ENCODE peak calls at places on chromosome 3, in ten cellular contexts. O is tibial nerve; N is brain pericyte; C is T-helper 9 cell; G is neuronal stem cell; L is T47D; Z is M059J; H is activated T-helper 1 cell treated with Interleukin-2 at 50 U/mL for 16 hours; E is activated T-cell treated with anti-CD3 and anti-CD28 coated beads for 48 hours; M is central memory CD8-positive, alpha-beta T cell. D is an unnamed sample.

GRCh38 chr3:194986208-194987043 is 284.5 kb downstream of the XXYLT1 start:
- DNase-seq in O (no peak), N (no peak), C (no peak), G (no peak), L (peak), Z (peak), H (no peak), E (no peak), M (no peak), D (no peak)

GRCh38 chr3:32975891-32976290 is 24.4 kb downstream of the CCR4 start:
- DNase-seq in O (no peak), N (no peak), C (no peak), G (no peak), L (no peak), Z (no peak), H (no peak), E (no peak), M (no peak), D (no peak)

GRCh38 chr3:183822631-183823030 is 2.7 kb downstream of the MAP6D1 start:
- DNase-seq in O (no peak), N (no peak), C (no peak), G (peak), L (no peak), Z (no peak), H (no peak), E (no peak), M (no peak), D (no peak)

GRCh38 chr3:119808843-119809242 is 26.9 kb downstream of the NR1I2 start:
- DNase-seq in O (no peak), N (no peak), C (no peak), G (no peak), L (no peak), Z (no peak), H (no peak), E (no peak), M (no peak), D (no peak)

GRCh38 chr3:94049267-94049666 is 13.4 kb downstream of the DHFR2 start:
- DNase-seq in O (no peak), N (no peak), C (no peak), G (no peak), L (no peak), Z (no peak), H (no peak), E (no peak), M (no peak), D (no peak)

GRCh38 chr3:111073186-111073585 is 1.6 kb downstream of the NECTIN3 start:
- DNase-seq in O (no peak), N (no peak), C (no peak), G (no peak), L (no peak), Z (peak), H (no peak), E (no peak), M (no peak), D (no peak)

GRCh38 chr3:183924956-183925355 is 40.3 kb upstream of the PARL start:
- DNase-seq in O (no peak), N (no peak), C (no peak), G (no peak), L (no peak), Z (no peak), H (no peak), E (no peak), M (no peak), D (no peak)

GRCh38 chr3:44337253-44337652 is 1.3 kb upstream of the TCAIM start:
- DNase-seq in O (no peak), N (no peak), C (no peak), G (no peak), L (peak), Z (no peak), H (no peak), E (no peak), M (no peak), D (no peak)

GRCh38 chr3:45987368-45988099 is 8.1 kb downstream of the FYCO1 start:
- DNase-seq in O (peak), N (no peak), C (no peak), G (no peak), L (no peak), Z (no peak), H (no peak), E (no peak), M (no peak), D (peak)

GRCh38 chr3:115982629-115983028 is 359.3 kb downstream of the GAP43 start:
- DNase-seq in O (no peak), N (no peak), C (no peak), G (no peak), L (no peak), Z (no peak), H (no peak), E (no peak), M (no peak), D (no peak)

GRCh38 chr3:5731100-5731499 is 543.6 kb downstream of the EDEM1 start:
- DNase-seq in O (no peak), N (no peak), C (no peak), G (no peak), L (peak), Z (no peak), H (no peak), E (no peak), M (no peak), D (no peak)

GRCh38 chr3:127306361-127307112 is 18.7 kb upstream of the PRR20G start:
- DNase-seq in O (no peak), N (no peak), C (no peak), G (no peak), L (no peak), Z (no peak), H (no peak), E (no peak), M (no peak), D (no peak)

GRCh38 chr3:58358092-58358491 is 25.4 kb downstream of the PXK start:
- DNase-seq in O (no peak), N (no peak), C (no peak), G (no peak), L (no peak), Z (no peak), H (no peak), E (no peak), M (no peak), D (no peak)

GRCh38 chr3:15527031-15527459 is 5.5 kb upstream of the COLQ start:
- DNase-seq in O (no peak), N (no peak), C (no peak), G (peak), L (no peak), Z (no peak), H (no peak), E (no peak), M (no peak), D (peak)

GRCh38 chr3:140467104-140467577 is 210.7 kb upstream of the TRIM42 start:
- DNase-seq in O (no peak), N (no peak), C (no peak), G (peak), L (peak), Z (peak), H (no peak), E (no peak), M (no peak), D (peak)

GRCh38 chr3:185549111-185549510 is 3.3 kb downstream of the LIPH start:
- DNase-seq in O (no peak), N (peak), C (no peak), G (no peak), L (peak), Z (peak), H (no peak), E (no peak), M (no peak), D (peak)

GRCh38 chr3:82423485-82423884 is 662.0 kb upstream of the GBE1 start:
- DNase-seq in O (no peak), N (no peak), C (no peak), G (no peak), L (no peak), Z (no peak), H (no peak), E (no peak), M (no peak), D (no peak)

GRCh38 chr3:9838856-9839255 is 5.0 kb downstream of the RPUSD3 start:
- DNase-seq in O (no peak), N (no peak), C (no peak), G (no peak), L (no peak), Z (no peak), H (no peak), E (no peak), M (no peak), D (no peak)

GRCh38 chr3:20043398-20043797 is 3.2 kb downstream of the KAT2B start:
- DNase-seq in O (peak), N (no peak), C (peak), G (no peak), L (peak), Z (peak), H (peak), E (peak), M (peak), D (peak)

GRCh38 chr3:127457094-127457475 is 133.4 kb downstream of the TPRA1 start:
- DNase-seq in O (no peak), N (no peak), C (no peak), G (no peak), L (no peak), Z (peak), H (no peak), E (peak), M (no peak), D (peak)

GRCh38 chr3:149019581-149019980 is 28.2 kb downstream of the GYG1 start:
- DNase-seq in O (no peak), N (no peak), C (no peak), G (no peak), L (peak), Z (no peak), H (no peak), E (no peak), M (no peak), D (no peak)

GRCh38 chr3:175956964-175957363 is 1097.8 kb downstream of the NAALADL2 start:
- DNase-seq in O (no peak), N (no peak), C (no peak), G (no peak), L (peak), Z (peak), H (no peak), E (no peak), M (no peak), D (no peak)

GRCh38 chr3:78201066-78201465 is 1161.2 kb downstream of the ROBO2 start:
- DNase-seq in O (no peak), N (no peak), C (no peak), G (no peak), L (no peak), Z (no peak), H (no peak), E (no peak), M (no peak), D (no peak)

GRCh38 chr3:141393151-141394076 is 25.1 kb downstream of the ZBTB38 start:
- DNase-seq in O (no peak), N (no peak), C (no peak), G (peak), L (peak), Z (peak), H (no peak), E (no peak), M (no peak), D (peak)

GRCh38 chr3:141538568-141538967 is 51.7 kb downstream of the RASA2 start:
- DNase-seq in O (no peak), N (no peak), C (no peak), G (no peak), L (no peak), Z (peak), H (no peak), E (no peak), M (no peak), D (no peak)

GRCh38 chr3:53425936-53426335 is 68.5 kb upstream of the CACNA1D start:
- DNase-seq in O (no peak), N (no peak), C (no peak), G (no peak), L (no peak), Z (no peak), H (no peak), E (no peak), M (no peak), D (no peak)

GRCh38 chr3:22942988-22943387 is 260.1 kb upstream of the UBE2E2 start:
- DNase-seq in O (no peak), N (no peak), C (no peak), G (no peak), L (no peak), Z (no peak), H (no peak), E (no peak), M (no peak), D (no peak)

GRCh38 chr3:197329382-197329781 is 31.0 kb upstream of the DLG1 start:
- DNase-seq in O (no peak), N (no peak), C (no peak), G (no peak), L (no peak), Z (no peak), H (no peak), E (no peak), M (no peak), D (no peak)

GRCh38 chr3:14393440-14394111 is 8.8 kb upstream of the SLC6A6 start:
- DNase-seq in O (no peak), N (no peak), C (no peak), G (no peak), L (no peak), Z (no peak), H (no peak), E (no peak), M (no peak), D (no peak)

GRCh38 chr3:154795582-154795981 is 284.5 kb upstream of the MME start:
- DNase-seq in O (no peak), N (no peak), C (no peak), G (no peak), L (no peak), Z (peak), H (no peak), E (no peak), M (no peak), D (no peak)

GRCh38 chr3:128215800-128216495 is 62.7 kb downstream of the EEFSEC start:
- DNase-seq in O (no peak), N (no peak), C (no peak), G (no peak), L (no peak), Z (no peak), H (no peak), E (no peak), M (no peak), D (no peak)

GRCh38 chr3:172138031-172138538 is 98.7 kb downstream of the FNDC3B start:
- DNase-seq in O (no peak), N (no peak), C (no peak), G (no peak), L (peak), Z (peak), H (no peak), E (no peak), M (no peak), D (no peak)

GRCh38 chr3:195774917-195775316 is 36.8 kb downstream of the MUC4 start:
- DNase-seq in O (peak), N (no peak), C (no peak), G (peak), L (peak), Z (peak), H (no peak), E (no peak), M (no peak), D (peak)

GRCh38 chr3:112048911-112049310 is 14.4 kb downstream of the TMPRSS7 start:
- DNase-seq in O (no peak), N (no peak), C (no peak), G (peak), L (no peak), Z (no peak), H (no peak), E (no peak), M (no peak), D (no peak)

D was measured in adrenal gland.